ENCODE peak calls at places on chromosomes 11 and 22, in six cellular contexts. V, X, D, U, L and T are unnamed samples.

GRCh38 chr11:63610604-63611394 is 3.4 kb downstream of the PLAAT3 start:
- DNase-seq in L (peak; percentile 85), U (no peak), D (no peak), X (no peak), V (no peak), T (no peak)

GRCh38 chr22:17707526-17707925 is 66.7 kb downstream of the BID start:
- DNase-seq in U (no peak), V (no peak), L (no peak), D (no peak), X (no peak), T (no peak)

GRCh38 chr11:128576555-128576954 is 10.8 kb downstream of the ETS1 start:
- DNase-seq in U (no peak), L (peak; percentile 56), D (no peak), V (no peak), X (no peak), T (no peak)

GRCh38 chr11:76669901-76670474 is 559 bp downstream of the LRRC32 start:
- DNase-seq in X (no peak), U (no peak), D (peak; percentile 68), L (peak; percentile 36), V (no peak), T (no peak)

GRCh38 chr11:16347928-16348685 is 8.2 kb downstream of the SOX6 start:
- DNase-seq in U (no peak), V (no peak), L (no peak), D (no peak), X (no peak), T (no peak)

GRCh38 chr22:25554321-25555088 is 10.0 kb upstream of the GRK3 start:
- DNase-seq in V (no peak), X (no peak), L (no peak), D (no peak), U (no peak), T (no peak)

GRCh38 chr22:42202669-42203068 is 67.8 kb downstream of the TCF20 start:
- DNase-seq in V (no peak), L (no peak), U (no peak), X (no peak), D (no peak), T (no peak)

GRCh38 chr11:17596310-17596669 is 49.2 kb downstream of the OTOG start:
- DNase-seq in V (no peak), X (no peak), D (peak; percentile 45), U (no peak), L (no peak), T (peak; percentile 82)

GRCh38 chr11:12735262-12735661 is 61.0 kb downstream of the TEAD1 start:
- DNase-seq in U (no peak), X (no peak), L (no peak), D (no peak), V (no peak), T (no peak)

GRCh38 chr11:35352107-35352888 is 67.1 kb downstream of the SLC1A2 start:
- DNase-seq in V (no peak), U (no peak), L (no peak), X (no peak), D (no peak), T (no peak)

GRCh38 chr11:3905080-3905953 is 49.9 kb downstream of the STIM1 start:
- DNase-seq in U (peak; percentile 34), X (peak; percentile 45), V (no peak), D (no peak), L (peak; percentile 13), T (no peak)

GRCh38 chr11:20035701-20036601 is 124.3 kb downstream of the DBX1 start:
- DNase-seq in D (no peak), X (no peak), V (no peak), U (no peak), L (no peak), T (no peak)

GRCh38 chr11:35486446-35486845 is 39.0 kb downstream of the PAMR1 start:
- DNase-seq in X (no peak), V (no peak), U (peak; percentile 13), L (no peak), D (no peak), T (no peak)

GRCh38 chr22:23007823-23008222 is 62.5 kb upstream of the GNAZ start:
- DNase-seq in X (no peak), V (no peak), L (no peak), U (no peak), D (no peak), T (no peak)

GRCh38 chr22:22940961-22941605 is 53.5 kb downstream of the IGLL5 start:
- DNase-seq in D (no peak), L (no peak), U (no peak), V (no peak), X (peak; percentile 6), T (no peak)

GRCh38 chr22:49671331-49672012 is 156.2 kb downstream of the BRD1 start:
- DNase-seq in V (no peak), L (no peak), X (no peak), D (no peak), U (no peak), T (no peak)

GRCh38 chr11:121482231-121483129 is 29.7 kb upstream of the SORL1-AS1 start:
- DNase-seq in X (peak; percentile 24), U (no peak), D (no peak), V (no peak), L (no peak), T (peak; percentile 82)

GRCh38 chr11:65584102-65584501 is 8.2 kb downstream of the EHBP1L1 start:
- DNase-seq in U (no peak), V (no peak), D (no peak), L (no peak), X (no peak), T (no peak)

GRCh38 chr11:12224537-12224893 is 114.1 kb downstream of the MICAL2 start:
- DNase-seq in U (no peak), V (peak; percentile 69), L (no peak), D (peak; percentile 96), X (peak; percentile 76), T (no peak)

GRCh38 chr22:50012201-50013181 is at the start of gene IL17REL:
- DNase-seq in U (no peak), L (no peak), D (no peak), X (peak; percentile 41), V (no peak), T (no peak)

GRCh38 chr11:45807792-45808238 is 2.9 kb downstream of the SLC35C1 start:
- DNase-seq in L (no peak), V (no peak), U (no peak), X (no peak), D (no peak), T (no peak)

GRCh38 chr22:44623771-44624510 is 78.1 kb upstream of the PRR5 start:
- DNase-seq in L (peak; percentile 65), V (no peak), U (no peak), D (peak; percentile 70), X (no peak), T (no peak)

GRCh38 chr11:12771875-12772274 is 97.7 kb downstream of the TEAD1 start:
- DNase-seq in D (no peak), X (no peak), L (no peak), U (no peak), V (no peak), T (no peak)

GRCh38 chr11:64305691-64306562 is 603 bp downstream of the ESRRA start:
- DNase-seq in D (peak; percentile 95), X (peak; percentile 89), U (peak; percentile 39), L (peak; percentile 85), V (peak; percentile 38), T (peak; percentile 91)

GRCh38 chr11:5507586-5508305 is 2.0 kb downstream of the UBQLN3 start:
- DNase-seq in L (no peak), U (no peak), V (no peak), X (no peak), D (no peak), T (no peak)

GRCh38 chr11:123354371-123354770 is 75.7 kb upstream of the GRAMD1B start:
- DNase-seq in U (no peak), V (no peak), L (no peak), X (no peak), D (no peak), T (no peak)

GRCh38 chr11:123357990-123358827 is 71.9 kb upstream of the GRAMD1B start:
- DNase-seq in U (no peak), L (peak; percentile 64), D (peak; percentile 71), V (no peak), X (peak; percentile 14), T (no peak)

GRCh38 chr11:123360267-123360936 is 69.7 kb upstream of the GRAMD1B start:
- DNase-seq in L (no peak), V (no peak), D (no peak), X (no peak), U (no peak), T (no peak)

GRCh38 chr11:123356539-123356938 is 73.5 kb upstream of the GRAMD1B start:
- DNase-seq in D (no peak), V (no peak), X (no peak), L (no peak), U (no peak), T (no peak)

GRCh38 chr11:123357353-123357989 is 72.6 kb upstream of the GRAMD1B start:
- DNase-seq in L (peak; percentile 11), D (no peak), U (no peak), V (no peak), X (no peak), T (no peak)
- H3K27ac ChIP-seq in L (no peak overlapping the region), D (no peak overlapping the region), U (no peak overlapping the region), V (no peak overlapping the region), X (no peak overlapping the region), T (no peak overlapping the region)

GRCh38 chr11:2301631-2302272 is at the start of the genes C11orf21 and TSPAN32:
- DNase-seq in D (peak; percentile 95), U (no peak), V (no peak), L (no peak), X (peak; percentile 57), T (peak; percentile 77)
- H3K4me1 ChIP-seq in D (peaks cover 78% of the 10 kb centered on the region), U (no peaks in the 10 kb centered on the region), V (no peaks in the 10 kb centered on the region), L (no peaks in the 10 kb centered on the region), X (peaks cover 10% of the 10 kb centered on the region), T (peaks cover 41% of the 10 kb centered on the region)

GRCh38 chr11:92123540-92123939 is 101.1 kb upstream of the FAT3 start:
- DNase-seq in U (no peak), L (no peak), D (no peak), V (no peak), X (no peak), T (no peak)
- TF ChIP-seq POLR2AphosphoS5 in U (no peak), L (no peak), D (no peak), V (no peak), X (no peak), T (no peak)

DNA sequence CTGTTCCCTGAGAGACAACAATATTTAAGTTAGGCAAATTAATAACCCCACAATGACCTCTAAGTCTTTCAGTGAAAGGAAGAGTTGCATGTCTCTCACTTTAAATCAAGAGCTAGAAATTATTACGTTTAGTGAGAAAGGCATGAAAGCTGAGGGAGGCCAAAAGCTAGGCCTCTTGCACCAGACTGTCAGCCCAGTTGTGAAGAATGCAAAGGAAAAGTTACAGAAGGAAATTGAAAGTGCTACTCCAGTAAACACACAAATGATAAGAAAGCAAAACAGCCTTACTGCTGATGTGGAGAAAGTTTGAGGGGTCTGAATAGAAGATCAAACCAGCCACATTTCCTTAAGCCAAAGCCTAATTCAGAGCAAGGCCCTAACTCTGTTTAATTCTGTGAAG is 45.0 kb downstream of the BBOX1 start:
- DNase-seq in X (no peak), U (no peak), V (no peak), D (no peak), L (no peak), T (no peak)
- H3K27ac ChIP-seq in X (no peak overlapping the region), U (no peak overlapping the region), V (no peak overlapping the region), D (peak overlapping the region; percentile 11), L (no peak overlapping the region), T (no peak overlapping the region)

DNA sequence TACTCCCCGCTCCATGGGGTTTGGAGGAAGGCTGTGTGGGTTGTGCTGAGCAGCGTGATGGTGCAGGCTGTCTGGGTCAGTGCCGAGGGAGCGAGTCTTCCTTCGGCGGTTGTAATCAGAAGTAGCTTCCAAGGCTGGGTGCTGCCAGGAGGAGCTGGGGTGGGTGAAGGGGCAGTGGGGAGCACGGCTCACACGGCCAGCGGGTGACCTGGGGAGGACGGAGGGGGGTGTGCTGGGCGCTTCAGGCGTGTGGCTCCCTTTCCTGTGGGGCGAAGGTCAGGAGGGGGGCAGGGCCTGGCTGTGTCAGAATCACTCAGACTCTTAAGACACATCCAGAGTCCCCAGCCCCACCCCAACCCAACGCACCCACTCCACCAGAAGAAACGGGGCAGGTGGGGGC is 60.2 kb downstream of the LRP5 start:
- DNase-seq in V (no peak), U (no peak), X (no peak), L (no peak), D (no peak), T (no peak)
- H3K4me1 ChIP-seq in V (peaks cover 28% of the 10 kb centered on the region), U (no peaks in the 10 kb centered on the region), X (peaks cover 48% of the 10 kb centered on the region), L (no peaks in the 10 kb centered on the region), D (peaks cover 55% of the 10 kb centered on the region), T (peaks cover 66% of the 10 kb centered on the region)